ENCODE peak calls at places on chromosomes 12 and 14, in eight cellular contexts. U is right lobe of liver; E is CD4-positive, alpha-beta memory T cell; P is ovary; K is HCT116; A is SK-N-SH; Q is tibial nerve; F is GM06990. C is an unnamed sample. For H3K36me3, the result is how much of the 10 kb centered on the place peaks cover.

GRCh38 chr12:19462441-19462840 is 23.1 kb downstream of the AEBP2 start:
- DNase-seq in U (no peak), F (no peak), A (peak), E (no peak), K (no peak), P (no peak), Q (no peak), C (no peak)

GRCh38 chr14:101120636-101121398 is 217.3 kb upstream of the RTL1 start:
- DNase-seq in K (no peak), P (peak), E (no peak), U (peak), Q (no peak), F (no peak), A (peak), C (no peak)

GRCh38 chr14:51147183-51147582 is 52.3 kb upstream of the TRIM9 start:
- DNase-seq in E (no peak), Q (no peak), K (no peak), P (no peak), A (no peak), F (no peak), U (no peak), C (no peak)

GRCh38 chr12:45909041-45909713 is 81.2 kb downstream of the SCAF11 start:
- DNase-seq in P (no peak), Q (no peak), E (no peak), U (no peak), F (no peak), A (no peak), K (no peak), C (no peak)

GRCh38 chr12:51320695-51321320 is 3.2 kb downstream of the BIN2 start:
- DNase-seq in A (peak), P (no peak), U (no peak), E (no peak), K (no peak), Q (no peak), F (peak), C (no peak)

GRCh38 chr12:18146375-18146774 is 56.4 kb upstream of the RERGL start:
- DNase-seq in U (no peak), P (no peak), F (no peak), E (no peak), A (no peak), K (no peak), Q (no peak), C (no peak)

GRCh38 chr12:85445060-85445938 is 165.3 kb downstream of the ALX1 start:
- DNase-seq in K (no peak), A (peak), E (no peak), P (no peak), U (no peak), Q (no peak), F (no peak), C (no peak)

GRCh38 chr14:71597955-71598659 is 334.1 kb upstream of the RGS6 start:
- DNase-seq in K (no peak), Q (no peak), P (no peak), F (peak), A (no peak), U (no peak), E (no peak), C (no peak)

GRCh38 chr12:87827638-87828264 is 201.4 kb downstream of the C12orf50 start:
- DNase-seq in P (no peak), F (no peak), Q (no peak), E (no peak), K (peak), A (no peak), U (no peak), C (no peak)

DNA sequence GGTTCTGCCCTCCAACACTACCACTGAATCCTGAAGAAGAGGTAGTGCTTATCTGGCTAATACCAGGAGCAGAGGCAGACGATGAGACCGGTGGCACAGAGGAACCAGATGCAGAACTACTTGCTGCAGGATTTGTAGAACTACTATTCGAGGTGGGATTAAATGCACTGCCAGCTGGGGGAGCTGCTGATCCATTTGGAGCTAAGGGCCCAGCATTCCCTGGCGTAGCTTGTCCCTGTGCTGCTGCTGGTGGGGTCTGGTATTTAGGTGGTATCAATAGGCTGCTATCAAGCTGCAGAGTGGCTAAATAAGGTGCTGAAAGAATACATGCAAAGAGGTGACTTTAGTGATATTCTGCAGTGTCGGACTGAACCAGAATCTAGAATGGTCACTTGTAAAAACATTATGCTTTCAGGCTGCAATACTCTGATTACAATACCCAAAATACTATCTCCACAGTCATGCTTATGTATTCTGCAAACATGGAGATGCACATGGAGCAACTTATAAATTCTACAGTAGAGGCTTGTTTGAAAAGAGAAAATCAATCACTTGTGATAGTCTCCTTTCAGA is 294.2 kb downstream of the MED13L start:
- DNase-seq in A (no peak), E (no peak), U (peak), F (no peak), Q (no peak), P (no peak), K (no peak), C (no peak)
- H3K36me3 ChIP-seq in A (half or more), E (under half), U (under half), F (under half), Q (half or more), P (under half), K (half or more), C (under half)

GRCh38 chr12:128801879-128802391 is 21.8 kb downstream of the SLC15A4 start:
- DNase-seq in Q (no peak), F (no peak), U (no peak), E (no peak), A (no peak), K (no peak), P (no peak), C (peak)

GRCh38 chr12:128806573-128806972 is 17.2 kb downstream of the SLC15A4 start:
- DNase-seq in P (no peak), A (no peak), F (no peak), U (no peak), Q (no peak), E (no peak), K (no peak), C (peak)

GRCh38 chr12:128802756-128803155 is 21.0 kb downstream of the SLC15A4 start:
- DNase-seq in Q (no peak), E (no peak), U (no peak), F (no peak), K (no peak), A (no peak), P (no peak), C (no peak)

GRCh38 chr12:128804762-128805161 is 19.0 kb downstream of the SLC15A4 start:
- DNase-seq in E (no peak), F (no peak), K (no peak), Q (no peak), P (no peak), A (no peak), U (no peak), C (peak)

GRCh38 chr12:128803788-128804187 is 20.0 kb downstream of the SLC15A4 start:
- DNase-seq in K (no peak), F (no peak), E (no peak), P (no peak), A (no peak), U (no peak), Q (no peak), C (peak)
- H3K36me3 ChIP-seq in K (under half), F (under half), E (under half), P (under half), A (under half), U (under half), Q (half or more), C (under half)

GRCh38 chr14:23120405-23121251 is 1.6 kb upstream of the CEBPE start:
- DNase-seq in K (peak), U (peak), A (peak), Q (peak), E (peak), P (peak), F (peak), C (peak)

GRCh38 chr14:23119362-23120327 is 590 bp upstream of the CEBPE start:
- DNase-seq in E (peak), F (peak), P (no peak), Q (no peak), U (no peak), A (no peak), K (no peak), C (no peak)

GRCh38 chr14:23122086-23122485 is 3.0 kb upstream of the CEBPE start:
- DNase-seq in F (no peak), U (no peak), P (no peak), A (no peak), K (no peak), Q (no peak), E (no peak), C (no peak)

GRCh38 chr14:23123419-23123818 is 4.4 kb upstream of the CEBPE start:
- DNase-seq in P (peak), F (no peak), U (no peak), A (peak), K (no peak), Q (peak), E (no peak), C (peak)

GRCh38 chr14:23121401-23121800 is 2.3 kb upstream of the CEBPE start:
- DNase-seq in U (peak), A (no peak), K (no peak), Q (no peak), F (peak), P (peak), E (no peak), C (no peak)
- H3K36me3 ChIP-seq in U (under half), A (under half), K (under half), Q (under half), F (under half), P (under half), E (under half), C (under half)

GRCh38 chr12:9928607-9929006 is 3.6 kb downstream of the CLEC2A start:
- DNase-seq in Q (no peak), P (no peak), F (no peak), A (no peak), E (no peak), K (no peak), U (no peak), C (no peak)
- H3K36me3 ChIP-seq in Q (under half), P (under half), F (under half), A (under half), E (under half), K (under half), U (under half), C (under half)

DNA sequence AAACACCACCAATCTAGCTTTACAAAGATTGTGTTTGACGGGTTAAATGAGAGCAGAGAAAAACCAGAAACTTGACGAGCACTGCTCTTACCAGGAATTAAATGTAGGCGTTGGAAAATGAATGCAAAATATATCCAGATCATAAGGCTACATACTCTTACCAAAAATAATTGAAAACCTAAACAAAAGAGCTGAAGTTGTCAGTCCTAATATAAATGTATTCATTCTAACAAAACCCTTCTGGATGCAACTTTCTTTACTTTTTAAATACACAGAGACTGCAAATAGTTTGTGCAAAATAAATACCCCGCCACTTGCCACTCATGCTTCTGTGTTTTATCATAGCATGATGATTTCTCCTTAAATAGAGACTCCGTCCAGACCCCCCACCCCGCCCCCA is 32.7 kb downstream of the RAD9B start:
- DNase-seq in U (no peak), P (no peak), E (no peak), K (no peak), A (no peak), F (no peak), Q (no peak), C (no peak)
- H3K36me3 ChIP-seq in U (under half), P (under half), E (under half), K (under half), A (under half), F (under half), Q (under half), C (half or more)

GRCh38 chr12:58886474-58886873 is 33.8 kb downstream of the LRIG3 start:
- DNase-seq in F (no peak), P (no peak), K (no peak), E (no peak), A (no peak), Q (no peak), U (no peak), C (no peak)
- H3K36me3 ChIP-seq in F (under half), P (under half), K (under half), E (under half), A (under half), Q (half or more), U (under half), C (under half)

GRCh38 chr12:124397399-124397679 is 102.4 kb downstream of the RFLNA start:
- DNase-seq in E (no peak), U (no peak), P (no peak), Q (no peak), F (no peak), K (no peak), A (peak), C (no peak)
- H3K36me3 ChIP-seq in E (under half), U (under half), P (under half), Q (half or more), F (half or more), K (under half), A (half or more), C (under half)